ENCODE peak calls at places on chromosome 5, in five cellular contexts. One of them, this sample, is unnamed.

GRCh38 chr5:72816297-72817075 is at the start of gene TNPO1:
- DNase-seq in GM04503: peak; percentile 65
- DNase-seq in OCI-LY7: peak; percentile 92
- DNase-seq in amniotic epithelial cell: peak; percentile 89
- DNase-seq in T-helper 9 cell: peak; percentile 75
- DNase-seq in this sample: peak; percentile 94

GRCh38 chr5:60852317-60852716 is 8.2 kb upstream of the ELOVL7 start:
- DNase-seq in T-helper 9 cell: no peak
- DNase-seq in GM04503: no peak
- DNase-seq in amniotic epithelial cell: no peak
- DNase-seq in OCI-LY7: no peak
- DNase-seq in this sample: no peak

GRCh38 chr5:139061274-139061673 is 136.9 kb downstream of the SIL1 start:
- DNase-seq in GM04503: peak; percentile 77
- DNase-seq in OCI-LY7: no peak
- DNase-seq in amniotic epithelial cell: peak; percentile 66
- DNase-seq in T-helper 9 cell: no peak
- DNase-seq in this sample: peak; percentile 52

GRCh38 chr5:65102501-65102825 is 333.7 kb downstream of the CWC27 start:
- DNase-seq in amniotic epithelial cell: no peak
- DNase-seq in T-helper 9 cell: no peak
- DNase-seq in OCI-LY7: no peak
- DNase-seq in GM04503: no peak
- DNase-seq in this sample: no peak

GRCh38 chr5:132294728-132295504 is 722 bp downstream of the SLC22A4 start:
- DNase-seq in T-helper 9 cell: peak; percentile 49
- DNase-seq in amniotic epithelial cell: peak; percentile 81
- DNase-seq in OCI-LY7: no peak
- DNase-seq in GM04503: no peak
- DNase-seq in this sample: peak; percentile 95

GRCh38 chr5:5985332-5985731 is 393.0 kb downstream of the MED10 start:
- DNase-seq in OCI-LY7: no peak
- DNase-seq in amniotic epithelial cell: no peak
- DNase-seq in T-helper 9 cell: no peak
- DNase-seq in GM04503: no peak
- DNase-seq in this sample: no peak

GRCh38 chr5:100755435-100755834 is 147.6 kb downstream of the ST8SIA4 start:
- DNase-seq in amniotic epithelial cell: no peak
- DNase-seq in T-helper 9 cell: no peak
- DNase-seq in OCI-LY7: no peak
- DNase-seq in GM04503: no peak
- DNase-seq in this sample: no peak

GRCh38 chr5:95673076-95673475 is 9.7 kb downstream of the SPATA9 start:
- DNase-seq in GM04503: no peak
- DNase-seq in OCI-LY7: no peak
- DNase-seq in T-helper 9 cell: no peak
- DNase-seq in amniotic epithelial cell: peak; percentile 65
- DNase-seq in this sample: peak; percentile 43

GRCh38 chr5:177553671-177554429 is 513 bp downstream of the FAM193B start:
- DNase-seq in amniotic epithelial cell: no peak
- DNase-seq in OCI-LY7: peak; percentile 37
- DNase-seq in T-helper 9 cell: peak; percentile 35
- DNase-seq in GM04503: no peak
- DNase-seq in this sample: peak; percentile 30

GRCh38 chr5:109413463-109413862 is 3.7 kb upstream of the PJA2 start:
- DNase-seq in amniotic epithelial cell: peak; percentile 45
- DNase-seq in OCI-LY7: no peak
- DNase-seq in T-helper 9 cell: no peak
- DNase-seq in GM04503: no peak
- DNase-seq in this sample: peak; percentile 90

GRCh38 chr5:122121782-122122465 is 7.4 kb upstream of the ZNF474 start:
- DNase-seq in OCI-LY7: no peak
- DNase-seq in GM04503: no peak
- DNase-seq in amniotic epithelial cell: peak; percentile 63
- DNase-seq in T-helper 9 cell: no peak
- DNase-seq in this sample: no peak